ENCODE peak calls at places on chromosomes 13 and 19, in five cellular contexts. One of them, this sample, is unnamed.

GRCh38 chr19:30009013-30009412 is 67.0 kb downstream of the URI1 start:
- DNase-seq in AG20443: no peak
- DNase-seq in A673: no peak
- DNase-seq in AG08396: no peak
- DNase-seq in heart left ventricle: no peak
- DNase-seq in this sample: no peak

GRCh38 chr13:91111476-91112190 is 235.9 kb upstream of the MIR17HG start:
- DNase-seq in AG20443: no peak
- DNase-seq in A673: no peak
- DNase-seq in AG08396: no peak
- DNase-seq in heart left ventricle: no peak
- DNase-seq in this sample: no peak

GRCh38 chr13:100668408-100668807 is 6.2 kb downstream of the TMTC4 start:
- DNase-seq in AG20443: peak
- DNase-seq in A673: no peak
- DNase-seq in AG08396: no peak
- DNase-seq in heart left ventricle: no peak
- DNase-seq in this sample: no peak

GRCh38 chr13:107553838-107554237 is 661.5 kb downstream of the LIG4 start:
- DNase-seq in AG20443: no peak
- DNase-seq in A673: peak
- DNase-seq in AG08396: peak
- DNase-seq in heart left ventricle: no peak
- DNase-seq in this sample: peak

GRCh38 chr19:48613024-48613851 is 1.6 kb downstream of the FAM83E start:
- DNase-seq in AG20443: no peak
- DNase-seq in A673: no peak
- DNase-seq in AG08396: no peak
- DNase-seq in heart left ventricle: no peak
- DNase-seq in this sample: no peak

GRCh38 chr19:50772408-50773311 is 2.4 kb downstream of the GPR32 start:
- DNase-seq in AG20443: no peak
- DNase-seq in A673: peak
- DNase-seq in AG08396: peak
- DNase-seq in heart left ventricle: no peak
- DNase-seq in this sample: no peak

GRCh38 chr13:21034602-21035190 is 26.7 kb downstream of the LATS2 start:
- DNase-seq in AG20443: no peak
- DNase-seq in A673: no peak
- DNase-seq in AG08396: no peak
- DNase-seq in heart left ventricle: no peak
- DNase-seq in this sample: no peak

GRCh38 chr19:43790587-43790986 is 9.8 kb upstream of the KCNN4 start:
- DNase-seq in AG20443: no peak
- DNase-seq in A673: no peak
- DNase-seq in AG08396: no peak
- DNase-seq in heart left ventricle: no peak
- DNase-seq in this sample: no peak

GRCh38 chr19:3459322-3459881 is 20.9 kb downstream of the SMIM24 start:
- DNase-seq in AG20443: peak
- DNase-seq in A673: no peak
- DNase-seq in AG08396: peak
- DNase-seq in heart left ventricle: peak
- DNase-seq in this sample: no peak

GRCh38 chr19:6971366-6971765 is 49.9 kb downstream of the MBD3L2B start:
- DNase-seq in AG20443: no peak
- DNase-seq in A673: no peak
- DNase-seq in AG08396: peak
- DNase-seq in heart left ventricle: no peak
- DNase-seq in this sample: no peak

GRCh38 chr19:49327878-49328544 is 3.0 kb upstream of the SLC6A16 start:
- DNase-seq in AG20443: peak
- DNase-seq in A673: peak
- DNase-seq in AG08396: peak
- DNase-seq in heart left ventricle: no peak
- DNase-seq in this sample: no peak

GRCh38 chr19:5313307-5313706 is 27.3 kb downstream of the PTPRS start:
- DNase-seq in AG20443: no peak
- DNase-seq in A673: no peak
- DNase-seq in AG08396: no peak
- DNase-seq in heart left ventricle: no peak
- DNase-seq in this sample: no peak

GRCh38 chr19:5296457-5297271 is 43.9 kb downstream of the PTPRS start:
- DNase-seq in AG20443: no peak
- DNase-seq in A673: no peak
- DNase-seq in AG08396: no peak
- DNase-seq in heart left ventricle: no peak
- DNase-seq in this sample: no peak

GRCh38 chr13:69903081-69903480 is 204.5 kb upstream of the ATXN8OS start:
- DNase-seq in AG20443: no peak
- DNase-seq in A673: no peak
- DNase-seq in AG08396: no peak
- DNase-seq in heart left ventricle: no peak
- DNase-seq in this sample: no peak

GRCh38 chr19:38852231-38853044 is 2.7 kb upstream of the HNRNPL start:
- DNase-seq in AG20443: peak
- DNase-seq in A673: peak
- DNase-seq in AG08396: peak
- DNase-seq in heart left ventricle: peak
- DNase-seq in this sample: peak

GRCh38 chr19:7196721-7197168 is 97.5 kb downstream of the INSR start:
- DNase-seq in AG20443: peak
- DNase-seq in A673: no peak
- DNase-seq in AG08396: no peak
- DNase-seq in heart left ventricle: no peak
- DNase-seq in this sample: no peak

GRCh38 chr19:13234518-13234917 is 84.3 kb downstream of the IER2 start:
- DNase-seq in AG20443: peak
- DNase-seq in A673: peak
- DNase-seq in AG08396: peak
- DNase-seq in heart left ventricle: peak
- DNase-seq in this sample: peak

GRCh38 chr19:27775395-27775794 is 1437.6 kb downstream of the UQCRFS1 start:
- DNase-seq in AG20443: no peak
- DNase-seq in A673: peak
- DNase-seq in AG08396: no peak
- DNase-seq in heart left ventricle: no peak
- DNase-seq in this sample: no peak

GRCh38 chr13:31046711-31047279 is 114.3 kb downstream of the TEX26 start:
- DNase-seq in AG20443: no peak
- DNase-seq in A673: peak
- DNase-seq in AG08396: peak
- DNase-seq in heart left ventricle: no peak
- DNase-seq in this sample: no peak

GRCh38 chr19:2315818-2316353 is 7.9 kb upstream of the LINGO3 start:
- DNase-seq in AG20443: peak
- DNase-seq in A673: no peak
- DNase-seq in AG08396: peak
- DNase-seq in heart left ventricle: peak
- DNase-seq in this sample: peak

GRCh38 chr13:31045621-31046081 is 113.2 kb downstream of the TEX26 start:
- DNase-seq in AG20443: peak
- DNase-seq in A673: peak
- DNase-seq in AG08396: peak
- DNase-seq in heart left ventricle: peak
- DNase-seq in this sample: peak

GRCh38 chr13:110836600-110836903 is 78.3 kb downstream of the ANKRD10 start:
- DNase-seq in AG20443: no peak
- DNase-seq in A673: no peak
- DNase-seq in AG08396: no peak
- DNase-seq in heart left ventricle: no peak
- DNase-seq in this sample: no peak

GRCh38 chr19:44592451-44592890 is 20.9 kb upstream of the IGSF23 start:
- DNase-seq in AG20443: no peak
- DNase-seq in A673: no peak
- DNase-seq in AG08396: no peak
- DNase-seq in heart left ventricle: no peak
- DNase-seq in this sample: no peak

GRCh38 chr19:30128211-30128610 is 186.2 kb downstream of the URI1 start:
- DNase-seq in AG20443: no peak
- DNase-seq in A673: no peak
- DNase-seq in AG08396: no peak
- DNase-seq in heart left ventricle: no peak
- DNase-seq in this sample: no peak

GRCh38 chr19:14614099-14614412 is 31.2 kb downstream of the CLEC17A start:
- DNase-seq in AG20443: no peak
- DNase-seq in A673: no peak
- DNase-seq in AG08396: no peak
- DNase-seq in heart left ventricle: no peak
- DNase-seq in this sample: no peak

GRCh38 chr13:30097089-30097488 is 210.3 kb downstream of the KATNAL1 start:
- DNase-seq in AG20443: no peak
- DNase-seq in A673: no peak
- DNase-seq in AG08396: no peak
- DNase-seq in heart left ventricle: no peak
- DNase-seq in this sample: no peak

GRCh38 chr19:4428326-4428975 is 26.0 kb downstream of the CHAF1A start:
- DNase-seq in AG20443: no peak
- DNase-seq in A673: no peak
- DNase-seq in AG08396: no peak
- DNase-seq in heart left ventricle: peak
- DNase-seq in this sample: no peak

GRCh38 chr19:1076951-1077350 is 10.0 kb downstream of the ARHGAP45 start:
- DNase-seq in AG20443: no peak
- DNase-seq in A673: no peak
- DNase-seq in AG08396: no peak
- DNase-seq in heart left ventricle: peak
- DNase-seq in this sample: no peak

GRCh38 chr13:44158741-44159632 is 214.6 kb upstream of the SERP2 start:
- DNase-seq in AG20443: no peak
- DNase-seq in A673: no peak
- DNase-seq in AG08396: no peak
- DNase-seq in heart left ventricle: no peak
- DNase-seq in this sample: no peak

GRCh38 chr19:47104678-47105077 is 8.9 kb downstream of the ZC3H4 start:
- DNase-seq in AG20443: no peak
- DNase-seq in A673: no peak
- DNase-seq in AG08396: no peak
- DNase-seq in heart left ventricle: no peak
- DNase-seq in this sample: no peak

GRCh38 chr13:51417716-51418115 is 35.1 kb downstream of the INTS6 start:
- DNase-seq in AG20443: no peak
- DNase-seq in A673: no peak
- DNase-seq in AG08396: no peak
- DNase-seq in heart left ventricle: no peak
- DNase-seq in this sample: no peak

GRCh38 chr19:45205810-45206209 is 27.2 kb downstream of the BLOC1S3 start:
- DNase-seq in AG20443: no peak
- DNase-seq in A673: no peak
- DNase-seq in AG08396: no peak
- DNase-seq in heart left ventricle: no peak
- DNase-seq in this sample: no peak